ENCODE peak calls at places on chromosomes 5 and 9, in five cellular contexts. W is upper lobe of left lung, L is Peyer's patch, E is lower lobe of right lung, G is PC-9. K is an unnamed sample.

GRCh38 chr9:76751011-76751410 is 13.2 kb upstream of the PCA3 start:
- DNase-seq in E (no peak), L (no peak), G (no peak), W (no peak), K (no peak)

GRCh38 chr5:81147011-81147594 is 86.0 kb upstream of the CKMT2 start:
- DNase-seq in G (no peak), L (no peak), E (no peak), W (no peak), K (no peak)

GRCh38 chr5:109693535-109694152 is 3.9 kb downstream of the MAN2A1 start:
- DNase-seq in W (no peak), E (no peak), L (no peak), G (no peak), K (no peak)

GRCh38 chr5:80141681-80142080 is 106.5 kb downstream of the THBS4 start:
- DNase-seq in W (no peak), E (no peak), G (no peak), L (no peak), K (no peak)

GRCh38 chr5:179271301-179271650 is 74.0 kb downstream of the ADAMTS2 start:
- DNase-seq in W (no peak), E (peak; percentile 44), G (no peak), L (no peak), K (peak; percentile 40)

GRCh38 chr5:124064956-124065355 is 553.0 kb downstream of the CSNK1G3 start:
- DNase-seq in W (no peak), L (no peak), E (no peak), G (no peak), K (no peak)

GRCh38 chr5:73686912-73687311 is 60.9 kb downstream of the ARHGEF28 start:
- DNase-seq in E (no peak), W (no peak), G (no peak), L (no peak), K (no peak)

GRCh38 chr9:520315-520714 is 305.6 kb downstream of the DOCK8 start:
- DNase-seq in G (no peak), E (no peak), L (no peak), W (no peak), K (no peak)

GRCh38 chr9:35863583-35863982 is 6.6 kb downstream of the OR13J1 start:
- DNase-seq in W (no peak), G (no peak), E (no peak), L (no peak), K (no peak)

GRCh38 chr9:98249774-98250173 is 5.7 kb downstream of the TBC1D2 start:
- DNase-seq in W (peak; percentile 42), L (no peak), E (no peak), G (peak; percentile 53), K (no peak)
- H3K4me1 ChIP-seq in W (peaks cover 70% of the 10 kb centered on the region), L (peaks cover 4% of the 10 kb centered on the region), E (peaks cover 82% of the 10 kb centered on the region), G (peaks cover 95% of the 10 kb centered on the region), K (no peaks in the 10 kb centered on the region)

DNA sequence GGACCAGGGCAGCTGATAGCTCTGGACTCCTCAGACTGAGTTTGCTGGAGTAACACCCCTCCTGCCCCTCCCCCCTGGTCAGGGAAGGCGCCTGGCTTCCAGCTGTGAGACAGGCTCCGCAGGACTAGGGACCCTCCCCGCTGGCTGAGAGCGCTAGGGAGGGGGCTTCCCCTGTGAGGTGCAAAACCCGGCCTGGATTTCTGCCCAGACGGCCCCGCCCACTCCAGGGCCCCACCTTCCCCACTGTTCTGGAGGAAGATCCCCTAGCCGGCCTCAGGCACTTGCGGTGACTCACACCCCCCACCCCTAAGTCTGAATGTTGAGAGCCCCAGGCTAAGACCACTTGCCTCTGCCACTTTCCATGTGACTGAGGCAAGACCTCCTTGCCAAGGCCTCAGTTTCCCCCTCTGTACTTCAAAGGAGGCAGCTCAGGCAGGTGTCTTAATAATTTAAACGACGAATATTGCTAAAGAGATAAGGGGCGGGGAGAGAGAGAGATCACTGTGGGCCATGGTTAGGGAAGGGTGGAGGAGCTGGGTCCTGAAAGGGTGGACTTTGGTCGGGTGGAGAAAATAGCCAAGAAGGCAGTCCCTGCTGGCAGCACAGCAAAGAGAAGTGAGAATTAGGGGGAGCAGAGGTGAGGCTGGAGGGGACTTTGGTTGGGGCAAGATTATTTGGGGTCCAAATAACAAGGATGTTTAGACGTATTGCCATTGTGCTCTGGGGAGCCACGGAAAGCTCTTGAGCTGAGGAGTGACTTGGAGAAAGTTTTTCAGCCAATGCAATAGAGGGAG is 1.0 kb upstream of the DAB2IP start:
- DNase-seq in W (peak; percentile 68), G (peak; percentile 51), E (no peak), L (peak; percentile 87), K (peak; percentile 85)
- H3K27ac ChIP-seq in W (no peak overlapping the region), G (no peak overlapping the region), E (no peak overlapping the region), L (peak overlapping the region; percentile 89), K (no peak overlapping the region)

GRCh38 chr5:138354926-138355378 is 2.5 kb downstream of the KDM3B start:
- DNase-seq in W (peak; percentile 49), L (no peak), E (no peak), G (peak; percentile 72), K (no peak)
- H3K4me3 ChIP-seq in W (no peak overlapping the region), L (peak overlapping the region; percentile 100), E (peak overlapping the region; percentile 93), G (peak overlapping the region; percentile 79), K (peak overlapping the region; percentile 13)

DNA sequence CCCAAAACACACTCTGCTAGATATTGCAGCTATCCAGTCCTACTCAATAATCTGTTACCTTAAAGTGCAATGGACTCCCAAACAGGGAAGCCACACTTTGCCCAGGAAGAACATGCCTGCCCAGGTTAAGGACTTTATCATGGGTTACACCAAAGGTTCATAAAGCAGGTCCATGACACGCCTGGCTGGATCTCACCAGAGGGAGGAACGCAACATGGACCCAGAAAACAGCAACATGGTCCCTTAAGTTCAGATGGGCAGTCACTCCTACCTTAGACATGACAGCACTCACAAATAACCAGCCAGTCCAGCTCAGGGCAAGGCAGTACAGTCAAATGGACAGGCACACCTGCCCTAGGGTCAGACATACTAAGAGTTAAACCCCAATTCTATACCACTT is 3.8 kb downstream of the P4HA2 start:
- DNase-seq in W (no peak), E (no peak), G (no peak), L (no peak), K (no peak)
- H3K4me1 ChIP-seq in W (peaks cover 38% of the 10 kb centered on the region), E (peaks cover 55% of the 10 kb centered on the region), G (peaks cover 12% of the 10 kb centered on the region), L (peaks cover 11% of the 10 kb centered on the region), K (peaks cover 12% of the 10 kb centered on the region)

GRCh38 chr5:71883745-71884103 is 164.6 kb downstream of the CARTPT start:
- DNase-seq in L (no peak), G (no peak), W (no peak), E (no peak), K (no peak)
- H3K27ac ChIP-seq in L (no peak overlapping the region), G (no peak overlapping the region), W (no peak overlapping the region), E (no peak overlapping the region), K (no peak overlapping the region)

GRCh38 chr5:130796032-130796431 is 369.0 kb downstream of the HINT1 start:
- DNase-seq in G (no peak), W (no peak), L (no peak), E (no peak), K (no peak)

GRCh38 chr5:130796902-130797301 is 368.2 kb downstream of the HINT1 start:
- DNase-seq in W (no peak), L (no peak), E (no peak), G (no peak), K (no peak)

GRCh38 chr5:130801963-130802362 is 363.1 kb downstream of the HINT1 start:
- DNase-seq in G (no peak), E (no peak), W (no peak), L (no peak), K (no peak)

GRCh38 chr5:130797303-130797702 is 367.8 kb downstream of the HINT1 start:
- DNase-seq in G (no peak), L (no peak), W (no peak), E (no peak), K (no peak)

GRCh38 chr5:130799015-130799414 is 366.0 kb downstream of the HINT1 start:
- DNase-seq in G (no peak), W (no peak), E (no peak), L (no peak), K (no peak)
- H3K4me3 ChIP-seq in G (no peak overlapping the region), W (no peak overlapping the region), E (no peak overlapping the region), L (no peak overlapping the region), K (no peak overlapping the region)

GRCh38 chr5:135309391-135310327 is 89.4 kb downstream of the MACROH2A1 start:
- DNase-seq in E (no peak), W (no peak), L (no peak), G (no peak), K (no peak)
- H3K4me1 ChIP-seq in E (no peaks in the 10 kb centered on the region), W (no peaks in the 10 kb centered on the region), L (no peaks in the 10 kb centered on the region), G (peaks cover 8% of the 10 kb centered on the region), K (no peaks in the 10 kb centered on the region)

GRCh38 chr9:130895038-130895437 is 1.6 kb downstream of the QRFP start:
- DNase-seq in E (no peak), W (no peak), L (no peak), G (no peak), K (no peak)

GRCh38 chr9:130891699-130892502 is 4.7 kb downstream of the QRFP start:
- DNase-seq in W (no peak), L (no peak), E (no peak), G (no peak), K (no peak)

GRCh38 chr9:130892503-130893249 is 3.9 kb downstream of the QRFP start:
- DNase-seq in G (no peak), L (no peak), W (no peak), E (no peak), K (no peak)

GRCh38 chr9:130894546-130894945 is 2.1 kb downstream of the QRFP start:
- DNase-seq in W (no peak), E (no peak), G (no peak), L (no peak), K (no peak)

GRCh38 chr9:130893250-130894101 is 3.1 kb downstream of the QRFP start:
- DNase-seq in E (peak; percentile 84), L (no peak), W (peak; percentile 69), G (no peak), K (peak; percentile 79)
- H3K27ac ChIP-seq in E (peak overlapping the region; percentile 56), L (no peak overlapping the region), W (no peak overlapping the region), G (no peak overlapping the region), K (no peak overlapping the region)

GRCh38 chr5:143537056-143537455 is 133.6 kb upstream of the NR3C1 start:
- DNase-seq in L (no peak), E (no peak), G (no peak), W (no peak), K (no peak)

GRCh38 chr5:143533475-143533874 is 130.0 kb upstream of the NR3C1 start:
- DNase-seq in W (no peak), L (no peak), G (no peak), E (no peak), K (no peak)

GRCh38 chr5:143534764-143535159 is 131.3 kb upstream of the NR3C1 start:
- DNase-seq in G (no peak), W (no peak), E (no peak), L (no peak), K (no peak)

GRCh38 chr5:143533978-143534763 is 130.7 kb upstream of the NR3C1 start:
- DNase-seq in L (peak; percentile 51), G (no peak), W (no peak), E (no peak), K (no peak)

DNA sequence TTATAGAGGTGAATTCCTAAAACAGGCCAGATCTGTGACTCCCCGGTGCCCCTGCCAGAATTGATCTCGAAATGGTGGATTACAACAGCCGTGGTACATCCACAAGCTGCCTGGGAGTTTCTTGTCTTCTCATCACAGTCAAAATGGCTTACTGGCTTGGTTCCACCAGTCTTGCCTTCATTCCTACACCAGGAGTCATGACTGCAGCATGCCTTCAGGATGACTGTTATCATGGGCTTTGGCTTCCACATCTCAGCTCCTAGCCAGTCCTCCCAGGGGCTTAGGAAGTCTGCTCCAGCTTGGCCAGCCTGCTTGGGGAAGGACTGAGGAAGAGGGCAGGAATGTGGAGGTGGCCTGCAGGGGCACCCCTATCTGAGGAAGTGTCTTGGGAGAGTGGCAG is 132.9 kb upstream of the NR3C1 start:
- DNase-seq in W (no peak), G (peak; percentile 79), E (no peak), L (no peak), K (peak; percentile 74)
- H3K4me3 ChIP-seq in W (no peak overlapping the region), G (no peak overlapping the region), E (no peak overlapping the region), L (no peak overlapping the region), K (no peak overlapping the region)

GRCh38 chr9:134440636-134441226 is 114.5 kb downstream of the RXRA start:
- DNase-seq in E (no peak), L (no peak), G (no peak), W (no peak), K (no peak)
- H3K4me1 ChIP-seq in E (peaks cover 55% of the 10 kb centered on the region), L (peaks cover 13% of the 10 kb centered on the region), G (peaks cover 6% of the 10 kb centered on the region), W (peaks cover 50% of the 10 kb centered on the region), K (no peaks in the 10 kb centered on the region)